ENCODE peak calls at places on chromosomes 16 and 17, in four cellular contexts. Q is GM12878, X is K562, Y is HepG2. L is an unnamed sample.

GRCh38 chr17:61389670-61390478 is 9.8 kb upstream of the TBX2 start:
- DNase-seq in Q (no peak), X (peak; percentile 75), Y (no peak), L (peak; percentile 81)

GRCh38 chr17:50087912-50088405 is 7.2 kb upstream of the PDK2 start:
- DNase-seq in Q (no peak), X (no peak), Y (no peak), L (no peak)

GRCh38 chr16:77943770-77944169 is 78.6 kb upstream of the CLEC3A start:
- DNase-seq in Q (no peak), X (no peak), Y (no peak), L (no peak)

GRCh38 chr16:88382491-88383400 is at the start of gene ZNF469:
- DNase-seq in Q (no peak), X (no peak), Y (no peak), L (peak; percentile 62)

GRCh38 chr17:36496018-36496789 is 9.7 kb downstream of the ZNHIT3 start:
- DNase-seq in Q (no peak), X (peak; percentile 9), Y (no peak), L (no peak)

GRCh38 chr16:83336630-83337029 is 471.1 kb upstream of the HSBP1 start:
- DNase-seq in Q (no peak), X (no peak), Y (no peak), L (no peak)

GRCh38 chr16:50207652-50208051 is 54.5 kb downstream of the TENT4B start:
- DNase-seq in Q (no peak), X (no peak), Y (no peak), L (no peak)

GRCh38 chr17:64984181-64984580 is 64.9 kb upstream of the LRRC37A3 start:
- DNase-seq in Q (no peak), X (no peak), Y (no peak), L (no peak)

GRCh38 chr17:9170336-9170735 is 149.0 kb downstream of the NTN1 start:
- DNase-seq in Q (no peak), X (no peak), Y (no peak), L (no peak)

GRCh38 chr17:27533874-27534815 is 77.9 kb downstream of the KSR1 start:
- DNase-seq in Q (no peak), X (no peak), Y (no peak), L (no peak)

GRCh38 chr16:5036228-5037156 is 2.8 kb upstream of the NAGPA start:
- DNase-seq in Q (no peak), X (no peak), Y (peak; percentile 74), L (no peak)

GRCh38 chr16:2226918-2227317 is 3.5 kb downstream of the E4F1 start:
- DNase-seq in Q (no peak), X (no peak), Y (no peak), L (no peak)

DNA sequence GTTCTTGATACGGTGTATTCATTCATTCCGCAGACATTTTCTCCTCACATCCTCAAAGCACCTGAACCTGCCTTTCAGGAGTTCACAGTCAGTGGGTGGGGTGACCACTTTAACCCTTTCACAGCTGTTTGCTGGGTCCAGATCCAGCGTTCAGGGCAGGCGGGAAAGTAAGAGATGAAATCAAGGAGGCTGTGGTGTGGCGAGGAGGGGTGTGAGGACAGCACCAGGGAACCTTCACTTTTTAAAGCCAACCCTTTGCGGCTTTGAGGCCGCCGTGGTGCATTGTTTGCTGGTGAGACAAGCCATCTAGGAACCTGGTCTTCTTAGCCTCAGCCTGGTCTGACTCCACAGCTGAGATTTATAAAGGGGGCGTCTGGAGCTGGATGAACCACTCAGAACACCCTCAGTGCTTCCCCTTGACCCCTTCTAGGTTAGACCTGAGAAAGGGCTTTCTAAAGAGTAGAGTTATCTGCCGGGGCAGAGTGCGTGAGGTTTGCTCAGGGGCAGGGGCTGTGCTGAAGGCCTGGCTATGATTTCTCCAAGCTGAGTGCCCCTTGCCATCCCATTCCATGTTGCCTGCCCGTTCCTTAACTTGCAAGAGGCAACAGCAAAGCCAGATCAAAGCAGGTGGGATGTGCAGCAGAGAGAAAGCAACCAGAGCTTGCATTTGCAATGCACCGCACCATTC is 933 bp downstream of the CCR7 start:
- DNase-seq in Q (no peak), X (no peak), Y (no peak), L (no peak)
- TF ChIP-seq FOXK2 in Q (no peak), X (no peak), Y (no peak), L (no peak)

DNA sequence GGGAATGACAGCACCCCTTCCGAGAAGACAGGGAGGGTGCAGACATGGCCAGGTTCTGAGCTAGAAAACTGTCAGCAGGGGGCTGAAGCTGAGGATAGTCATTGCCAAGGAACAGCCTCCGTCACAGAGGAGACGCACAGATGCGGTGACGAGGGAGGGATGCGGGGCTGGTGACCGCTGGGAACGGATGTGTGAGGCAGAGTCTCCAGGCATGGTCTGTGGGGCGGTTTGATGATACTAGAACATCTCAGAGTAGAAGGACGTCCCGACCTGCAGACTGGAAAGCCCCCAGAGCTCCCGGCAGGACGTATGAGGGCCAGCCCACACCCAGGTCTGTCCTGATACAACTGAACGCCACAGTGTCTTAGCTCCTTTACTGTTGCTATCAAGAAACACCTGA is 1.8 kb upstream of the CSNK1D start:
- DNase-seq in Q (no peak), X (no peak), Y (no peak), L (no peak)
- TF ChIP-seq FOXK2 in Q (no peak), X (no peak), Y (no peak), L (no peak)

GRCh38 chr16:81551141-81551808 is 106.7 kb downstream of the CMIP start:
- DNase-seq in Q (peak; percentile 9), X (peak; percentile 38), Y (no peak), L (no peak)
- TF ChIP-seq FOXK2 in Q (no peak), X (no peak), Y (no peak), L (no peak)

DNA sequence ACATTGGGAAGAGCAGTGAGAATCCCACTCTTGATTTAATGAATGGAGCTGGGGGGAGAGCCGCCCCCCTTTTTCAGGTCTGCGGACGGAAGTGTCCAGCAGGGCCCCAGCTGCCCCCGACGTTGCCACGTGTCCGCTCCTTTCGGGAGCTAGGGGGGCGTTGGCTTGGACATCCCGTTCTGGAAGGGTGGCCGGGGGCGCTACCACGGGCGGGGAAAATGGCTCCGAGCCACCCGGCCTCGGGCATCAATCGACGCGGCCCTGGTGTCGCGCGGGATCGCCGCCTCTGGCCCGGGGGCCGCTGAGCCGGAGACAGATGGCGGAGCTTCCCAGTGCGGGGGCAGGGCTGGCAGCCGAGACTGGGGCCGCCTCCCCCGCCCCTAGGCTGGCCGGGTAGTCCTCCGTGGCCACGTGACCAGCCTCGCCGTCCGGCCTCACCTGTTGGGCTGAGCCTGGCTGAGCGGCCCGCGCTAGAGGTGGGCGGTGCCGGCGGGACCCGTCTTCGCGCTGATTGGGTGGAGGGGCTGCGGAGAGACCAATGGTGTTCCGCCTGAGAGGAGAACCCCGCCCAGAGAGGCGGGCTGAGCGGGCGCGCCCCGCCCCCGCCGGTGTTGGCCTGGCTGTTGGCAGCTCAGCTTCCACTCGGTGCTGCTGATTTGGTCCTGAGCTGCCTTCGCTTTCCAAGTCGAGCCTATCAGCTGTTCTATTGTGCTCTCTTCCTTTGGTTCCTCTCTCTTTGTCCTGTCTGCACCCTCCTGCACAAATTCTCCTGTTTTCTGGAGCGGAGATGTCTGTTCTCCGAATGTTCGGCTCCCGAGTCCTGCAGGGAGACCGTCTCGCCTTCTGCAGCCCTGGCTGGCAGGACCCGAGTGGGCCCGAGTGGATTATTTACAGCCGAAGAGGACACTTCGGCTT is 8.3 kb downstream of the HS3ST3B1 start:
- DNase-seq in Q (no peak), X (peak; percentile 94), Y (peak; percentile 94), L (peak; percentile 94)
- TF ChIP-seq FOXK2 in Q (no peak), X (no peak), Y (no peak), L (no peak)

DNA sequence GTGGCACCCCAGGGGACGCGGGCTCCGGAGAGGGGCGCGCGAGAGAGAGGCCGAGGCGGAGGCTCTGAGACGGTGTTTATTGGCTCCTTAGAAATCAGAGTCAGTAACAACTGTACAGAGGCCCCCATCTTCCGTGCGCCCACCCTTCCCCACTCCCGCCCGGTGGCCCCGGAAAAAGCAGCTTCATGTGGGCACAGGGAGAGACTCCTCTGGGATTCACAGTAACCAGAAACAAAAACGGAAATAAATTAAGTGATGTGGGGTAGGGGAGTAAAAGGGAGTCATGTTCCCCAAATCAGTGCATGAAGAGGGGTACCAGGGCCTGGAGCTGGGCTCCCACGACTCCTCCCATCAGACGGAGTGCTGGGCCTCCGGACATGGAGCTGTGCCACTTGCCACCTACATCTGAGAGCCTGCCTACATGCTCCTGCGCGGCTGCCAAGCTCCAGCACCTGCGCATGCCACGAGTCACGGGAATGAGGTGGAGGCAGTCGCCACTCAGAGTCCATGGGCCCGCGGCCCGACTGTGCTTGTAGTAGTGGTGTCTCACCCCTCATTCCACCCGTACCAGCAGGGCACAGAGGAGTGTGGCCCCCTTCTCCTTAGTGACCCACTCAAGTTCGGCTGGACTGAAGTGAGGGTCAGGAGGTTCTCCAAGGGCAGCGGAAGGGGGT is 547 bp upstream of the GPS2 start:
- DNase-seq in Q (no peak), X (no peak), Y (no peak), L (no peak)
- TF ChIP-seq FOXK2 in Q (no peak), X (no peak), Y (no peak), L (no peak)

GRCh38 chr17:59331129-59331928 is at the start of gene YPEL2:
- DNase-seq in Q (peak; percentile 41), X (peak; percentile 99), Y (peak; percentile 92), L (peak; percentile 98)

GRCh38 chr17:59329558-59330313 is 1.7 kb upstream of the YPEL2 start:
- DNase-seq in Q (peak; percentile 43), X (peak; percentile 69), Y (peak; percentile 85), L (peak; percentile 70)

GRCh38 chr17:59328534-59329095 is 2.8 kb upstream of the YPEL2 start:
- DNase-seq in Q (no peak), X (no peak), Y (no peak), L (no peak)

GRCh38 chr17:59331929-59332889 is 754 bp downstream of the YPEL2 start:
- DNase-seq in Q (no peak), X (peak; percentile 53), Y (no peak), L (peak; percentile 34)

GRCh38 chr17:59330314-59330942 is 1.0 kb upstream of the YPEL2 start:
- DNase-seq in Q (no peak), X (peak; percentile 29), Y (peak; percentile 88), L (no peak)
- TF ChIP-seq FOXK2 in Q (no peak), X (no peak), Y (no peak), L (no peak)